ENCODE peak calls at places on chromosomes 5 and 9, in ten cellular contexts. N is naive thymus-derived CD4-positive, alpha-beta T cell; D is trophoblast cell; C is tibial artery; A is spleen; Q is uterus; G is GM12878; S is adipocyte; J is psoas muscle; W is H9. O is an unnamed sample.

GRCh38 chr5:88925692-88926490 is 42.9 kb upstream of the MEF2C start:
- DNase-seq in N (no peak), D (no peak), C (no peak), A (no peak), Q (no peak), G (no peak), S (peak; percentile 13), J (no peak), W (no peak), O (no peak)

GRCh38 chr5:168948746-168949145 is 352.2 kb downstream of the SLIT3 start:
- DNase-seq in N (no peak), D (no peak), C (no peak), A (no peak), Q (no peak), G (no peak), S (no peak), J (no peak), W (no peak), O (no peak)

GRCh38 chr9:121774715-121775613 is 123.5 kb downstream of the DAB2IP start:
- DNase-seq in N (no peak), D (no peak), C (peak; percentile 17), A (no peak), Q (no peak), G (no peak), S (no peak), J (no peak), W (no peak), O (peak; percentile 6)

GRCh38 chr5:170273968-170274710 is 23.4 kb downstream of the LCP2 start:
- DNase-seq in N (peak; percentile 76), D (no peak), C (no peak), A (no peak), Q (no peak), G (no peak), S (no peak), J (no peak), W (peak; percentile 75), O (no peak)

GRCh38 chr5:147188200-147189108 is 46.4 kb upstream of the STK32A start:
- DNase-seq in N (peak; percentile 63), D (peak; percentile 46), C (peak; percentile 48), A (no peak), Q (peak; percentile 32), G (no peak), S (peak; percentile 87), J (no peak), W (peak; percentile 38), O (no peak)

GRCh38 chr9:78644359-78644758 is 347.4 kb downstream of the PSAT1 start:
- DNase-seq in N (no peak), D (no peak), C (no peak), A (no peak), Q (no peak), G (no peak), S (peak; percentile 29), J (no peak), W (no peak), O (no peak)

GRCh38 chr9:132985489-132985888 is 7.0 kb downstream of the GFI1B start:
- DNase-seq in N (no peak), D (no peak), C (no peak), A (no peak), Q (no peak), G (no peak), S (no peak), J (no peak), W (no peak), O (no peak)

GRCh38 chr5:107232793-107233192 is 437.9 kb downstream of the EFNA5 start:
- DNase-seq in N (no peak), D (no peak), C (no peak), A (no peak), Q (no peak), G (no peak), S (no peak), J (no peak), W (no peak), O (no peak)

GRCh38 chr5:54969242-54969641 is 16.2 kb downstream of the ESM1 start:
- DNase-seq in N (no peak), D (no peak), C (no peak), A (no peak), Q (no peak), G (no peak), S (no peak), J (no peak), W (no peak), O (no peak)

GRCh38 chr5:143168877-143169810 is 234.3 kb downstream of the NR3C1 start:
- DNase-seq in N (no peak), D (no peak), C (no peak), A (no peak), Q (no peak), G (no peak), S (no peak), J (no peak), W (no peak), O (no peak)

GRCh38 chr9:248278-248961 is 33.8 kb downstream of the DOCK8 start:
- DNase-seq in N (no peak), D (no peak), C (no peak), A (no peak), Q (no peak), G (no peak), S (no peak), J (no peak), W (no peak), O (no peak)

GRCh38 chr5:80070338-80071056 is 35.3 kb downstream of the THBS4 start:
- DNase-seq in N (no peak), D (no peak), C (no peak), A (no peak), Q (no peak), G (peak; percentile 27), S (peak; percentile 43), J (no peak), W (no peak), O (no peak)

GRCh38 chr5:72621576-72621975 is 114.4 kb upstream of the ZNF366 start:
- DNase-seq in N (no peak), D (no peak), C (no peak), A (no peak), Q (no peak), G (no peak), S (no peak), J (no peak), W (no peak), O (no peak)

GRCh38 chr5:143435207-143435657 is 31.7 kb upstream of the NR3C1 start:
- DNase-seq in N (peak; percentile 63), D (peak; percentile 28), C (peak; percentile 40), A (no peak), Q (no peak), G (peak; percentile 98), S (peak; percentile 43), J (no peak), W (no peak), O (peak; percentile 28)

GRCh38 chr9:105296445-105296844 is 52.0 kb downstream of the SLC44A1 start:
- DNase-seq in N (no peak), D (no peak), C (no peak), A (no peak), Q (no peak), G (no peak), S (no peak), J (no peak), W (no peak), O (no peak)
- H3K4me1 ChIP-seq in N (peaks cover 4% of the 10 kb centered on the region), D (peaks cover 6% of the 10 kb centered on the region), C (no peaks in the 10 kb centered on the region), A (peaks cover 16% of the 10 kb centered on the region), Q (peaks cover 6% of the 10 kb centered on the region), G (no peaks in the 10 kb centered on the region), S (peaks cover 48% of the 10 kb centered on the region), J (no peaks in the 10 kb centered on the region), W (peaks cover 7% of the 10 kb centered on the region), O (peaks cover 6% of the 10 kb centered on the region)

DNA sequence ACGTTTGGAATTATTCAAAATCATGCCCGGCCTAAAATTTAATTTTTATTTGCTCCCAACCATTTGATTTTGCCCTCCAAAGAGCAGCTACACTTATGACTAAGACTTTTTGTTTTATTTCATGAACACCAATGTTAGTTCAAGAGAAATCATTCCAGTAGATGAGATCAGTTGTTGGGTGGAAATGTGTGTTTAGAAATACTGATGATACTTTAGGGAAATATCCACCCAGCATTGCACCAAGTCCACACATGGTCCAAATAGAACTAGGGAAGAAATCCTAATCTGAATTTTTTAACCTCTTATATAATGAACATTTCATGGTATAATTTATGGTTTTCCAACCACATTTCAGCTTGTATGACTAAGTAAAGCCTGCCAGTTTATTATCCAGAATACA is 28.3 kb upstream of the GOLPH3 start:
- DNase-seq in N (no peak), D (no peak), C (no peak), A (no peak), Q (no peak), G (no peak), S (peak; percentile 71), J (no peak), W (no peak), O (no peak)
- H3K4me1 ChIP-seq in N (no peaks in the 10 kb centered on the region), D (no peaks in the 10 kb centered on the region), C (no peaks in the 10 kb centered on the region), A (peaks cover 22% of the 10 kb centered on the region), Q (no peaks in the 10 kb centered on the region), G (peaks cover 4% of the 10 kb centered on the region), S (peaks cover 32% of the 10 kb centered on the region), J (no peaks in the 10 kb centered on the region), W (no peaks in the 10 kb centered on the region), O (no peaks in the 10 kb centered on the region)

GRCh38 chr5:73690015-73690414 is 64.0 kb downstream of the ARHGEF28 start:
- DNase-seq in N (no peak), D (no peak), C (no peak), A (no peak), Q (no peak), G (no peak), S (no peak), J (no peak), W (no peak), O (no peak)

GRCh38 chr5:73687357-73687756 is 61.4 kb downstream of the ARHGEF28 start:
- DNase-seq in N (no peak), D (no peak), C (no peak), A (no peak), Q (no peak), G (no peak), S (no peak), J (no peak), W (no peak), O (no peak)

GRCh38 chr5:73682176-73682575 is 56.2 kb downstream of the ARHGEF28 start:
- DNase-seq in N (no peak), D (no peak), C (no peak), A (no peak), Q (no peak), G (no peak), S (peak; percentile 12), J (no peak), W (no peak), O (no peak)

GRCh38 chr5:73686912-73687311 is 60.9 kb downstream of the ARHGEF28 start:
- DNase-seq in N (no peak), D (no peak), C (no peak), A (no peak), Q (no peak), G (no peak), S (no peak), J (no peak), W (no peak), O (no peak)

GRCh38 chr5:73684691-73685090 is 58.7 kb downstream of the ARHGEF28 start:
- DNase-seq in N (no peak), D (no peak), C (no peak), A (no peak), Q (no peak), G (no peak), S (no peak), J (no peak), W (no peak), O (no peak)
- H3K4me1 ChIP-seq in N (no peaks in the 10 kb centered on the region), D (no peaks in the 10 kb centered on the region), C (no peaks in the 10 kb centered on the region), A (no peaks in the 10 kb centered on the region), Q (no peaks in the 10 kb centered on the region), G (peaks cover 2% of the 10 kb centered on the region), S (peaks cover 8% of the 10 kb centered on the region), J (no peaks in the 10 kb centered on the region), W (no peaks in the 10 kb centered on the region), O (no peaks in the 10 kb centered on the region)

DNA sequence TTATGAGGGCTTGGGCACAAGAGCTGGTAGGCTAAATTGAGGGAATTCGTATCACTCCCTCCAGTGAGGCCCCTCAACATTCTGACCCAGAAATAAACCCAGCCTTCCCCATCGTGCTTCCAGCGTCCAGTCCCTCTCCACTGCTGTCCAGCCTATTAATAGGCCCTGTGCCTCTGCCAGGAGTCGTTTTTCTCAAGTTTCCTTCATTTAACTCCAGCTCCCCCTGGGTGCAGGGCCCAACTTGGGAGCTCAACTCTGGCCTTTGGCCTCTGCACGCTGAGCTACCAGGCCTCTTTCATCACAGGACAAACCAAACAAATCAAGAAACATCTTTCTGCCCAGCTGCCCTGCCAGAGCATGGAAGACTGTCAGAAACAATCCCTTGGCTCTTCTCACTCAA is 10.0 kb downstream of the HBEGF start:
- DNase-seq in N (no peak), D (no peak), C (no peak), A (peak; percentile 50), Q (peak; percentile 84), G (no peak), S (no peak), J (no peak), W (no peak), O (peak; percentile 54)
- H3K4me1 ChIP-seq in N (no peaks in the 10 kb centered on the region), D (peaks cover 2% of the 10 kb centered on the region), C (no peaks in the 10 kb centered on the region), A (peaks cover 37% of the 10 kb centered on the region), Q (no peaks in the 10 kb centered on the region), G (peaks cover 13% of the 10 kb centered on the region), S (peaks cover 19% of the 10 kb centered on the region), J (peaks cover 63% of the 10 kb centered on the region), W (no peaks in the 10 kb centered on the region), O (peaks cover 52% of the 10 kb centered on the region)

O was measured in heart left ventricle.